ENCODE peak calls at places on chromosomes 6 and 20, in seven cellular contexts. T is breast epithelium, O is heart right ventricle, Z is HCT116, J is PC-3, F is heart left ventricle, P is Peyer's patch. E is an unnamed sample.
A peak's percentile ranks its signal among the peaks of the same experiment; 100 is the strongest.

GRCh38 chr6:14452567-14453527 is 335.3 kb downstream of the CD83 start:
- DNase-seq in T (no peak), O (no peak), Z (no peak), J (no peak), F (no peak), P (no peak), E (no peak)

GRCh38 chr6:3281669-3282460 is 23.1 kb downstream of the PSMG4 start:
- DNase-seq in T (no peak), O (peak; percentile 29), Z (no peak), J (peak; percentile 97), F (no peak), P (peak; percentile 37), E (no peak)

GRCh38 chr20:309841-310644 is 12.7 kb downstream of the ZCCHC3 start:
- DNase-seq in T (peak; percentile 96), O (peak; percentile 99), Z (no peak), J (no peak), F (peak; percentile 98), P (peak; percentile 83), E (peak; percentile 77)

GRCh38 chr6:160124605-160125004 is 3.0 kb downstream of the SLC22A1 start:
- DNase-seq in T (no peak), O (no peak), Z (no peak), J (no peak), F (no peak), P (peak; percentile 26), E (no peak)

GRCh38 chr6:144190593-144190992 is 40.3 kb downstream of the STX11 start:
- DNase-seq in T (no peak), O (peak; percentile 29), Z (no peak), J (peak; percentile 77), F (no peak), P (no peak), E (no peak)

GRCh38 chr6:46473866-46474265 is 17.4 kb downstream of the RCAN2 start:
- DNase-seq in T (no peak), O (no peak), Z (no peak), J (no peak), F (no peak), P (no peak), E (no peak)

GRCh38 chr6:30394139-30394538 is 49.2 kb downstream of the RPP21 start:
- DNase-seq in T (no peak), O (no peak), Z (no peak), J (peak; percentile 11), F (no peak), P (peak; percentile 69), E (no peak)

GRCh38 chr6:112827793-112828192 is 480.7 kb downstream of the RFPL4B start:
- DNase-seq in T (no peak), O (peak; percentile 56), Z (no peak), J (no peak), F (peak; percentile 54), P (no peak), E (no peak)

GRCh38 chr6:113819169-113819830 is 37.8 kb upstream of the MARCKS start:
- DNase-seq in T (no peak), O (no peak), Z (no peak), J (no peak), F (no peak), P (peak; percentile 59), E (no peak)

GRCh38 chr20:49132995-49133451 is 55.1 kb downstream of the STAU1 start:
- DNase-seq in T (no peak), O (peak; percentile 58), Z (peak; percentile 47), J (peak; percentile 90), F (no peak), P (no peak), E (no peak)

GRCh38 chr20:1652104-1652503 is 5.5 kb downstream of the SIRPG start:
- DNase-seq in T (no peak), O (no peak), Z (no peak), J (no peak), F (no peak), P (no peak), E (no peak)

GRCh38 chr6:13012977-13013680 is 296.6 kb downstream of the PHACTR1 start:
- DNase-seq in T (no peak), O (peak; percentile 52), Z (no peak), J (no peak), F (peak; percentile 76), P (no peak), E (peak; percentile 17)

GRCh38 chr6:134170844-134171243 is 118.4 kb upstream of the SLC2A12 start:
- DNase-seq in T (peak; percentile 55), O (no peak), Z (no peak), J (no peak), F (no peak), P (no peak), E (no peak)

GRCh38 chr6:49776444-49776843 is 10.6 kb downstream of the PGK2 start:
- DNase-seq in T (no peak), O (no peak), Z (no peak), J (no peak), F (no peak), P (no peak), E (no peak)

GRCh38 chr20:17505664-17506517 is 25.3 kb downstream of the BFSP1 start:
- DNase-seq in T (no peak), O (no peak), Z (no peak), J (peak; percentile 30), F (no peak), P (no peak), E (no peak)

GRCh38 chr20:48631114-48632016 is 196.4 kb downstream of the PREX1 start:
- DNase-seq in T (no peak), O (no peak), Z (no peak), J (no peak), F (no peak), P (peak; percentile 26), E (no peak)

GRCh38 chr6:45688180-45688579 is 310.4 kb upstream of the SUPT3H start:
- DNase-seq in T (no peak), O (no peak), Z (no peak), J (no peak), F (no peak), P (no peak), E (no peak)

GRCh38 chr20:60187683-60188082 is 229.5 kb downstream of the CDH26 start:
- DNase-seq in T (no peak), O (no peak), Z (no peak), J (no peak), F (no peak), P (no peak), E (no peak)

GRCh38 chr20:61192254-61192950 is 59.7 kb upstream of the CDH4 start:
- DNase-seq in T (no peak), O (no peak), Z (no peak), J (no peak), F (no peak), P (no peak), E (no peak)

GRCh38 chr6:75922226-75922625 is 150.2 kb downstream of the IMPG1 start:
- DNase-seq in T (no peak), O (no peak), Z (no peak), J (peak; percentile 30), F (no peak), P (no peak), E (no peak)

GRCh38 chr6:16681260-16681873 is 79.9 kb downstream of the ATXN1 start:
- DNase-seq in T (no peak), O (no peak), Z (peak; percentile 91), J (peak; percentile 94), F (no peak), P (no peak), E (no peak)

GRCh38 chr20:25021336-25021735 is 28.8 kb upstream of the APMAP start:
- DNase-seq in T (no peak), O (no peak), Z (no peak), J (no peak), F (no peak), P (peak; percentile 41), E (peak; percentile 12)

GRCh38 chr6:111765681-111766523 is 107.3 kb downstream of the FYN start:
- DNase-seq in T (no peak), O (no peak), Z (no peak), J (no peak), F (no peak), P (no peak), E (no peak)

GRCh38 chr6:21999012-21999528 is 297.8 kb downstream of the PRL start:
- DNase-seq in T (no peak), O (peak; percentile 32), Z (no peak), J (no peak), F (no peak), P (no peak), E (no peak)

GRCh38 chr20:34220581-34220980 is 20.6 kb upstream of the ASIP start:
- DNase-seq in T (no peak), O (no peak), Z (no peak), J (peak; percentile 68), F (no peak), P (no peak), E (no peak)

GRCh38 chr6:35425284-35425683 is 26.9 kb upstream of the FANCE start:
- DNase-seq in T (no peak), O (no peak), Z (no peak), J (peak; percentile 74), F (no peak), P (no peak), E (no peak)

DNA sequence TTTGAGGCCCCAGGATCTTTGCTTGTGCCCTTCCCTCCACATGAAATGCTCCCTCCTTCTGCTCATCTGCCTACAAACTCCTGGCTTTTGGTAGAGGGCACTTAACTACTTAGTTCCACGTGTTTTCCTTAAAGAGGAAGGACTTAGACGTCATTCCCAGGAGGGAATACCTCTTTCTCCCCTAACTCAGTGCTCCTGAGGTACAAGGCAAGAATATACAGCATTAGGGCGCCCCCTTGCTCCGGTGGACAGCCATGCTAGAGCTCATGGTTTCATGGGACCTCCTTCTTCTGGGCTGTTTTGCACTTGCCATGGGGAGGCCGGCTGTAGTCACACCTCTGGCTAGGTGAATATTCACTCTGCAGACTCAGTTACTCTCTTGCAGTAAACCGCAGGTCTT is 93.8 kb upstream of the LY86 start:
- DNase-seq in T (no peak), O (peak; percentile 55), Z (peak; percentile 49), J (peak; percentile 54), F (peak; percentile 77), P (no peak), E (peak; percentile 34)
- TF ChIP-seq CTCF in T (no peak), O (peak; percentile 29), Z (peak; percentile 77), J (peak; percentile 75), F (peak; percentile 45), P (no peak), E (no peak)

GRCh38 chr6:51559059-51559458 is 528.4 kb downstream of the PKHD1 start:
- DNase-seq in T (no peak), O (no peak), Z (no peak), J (peak; percentile 69), F (no peak), P (no peak), E (no peak)
- TF ChIP-seq CTCF in T (peak; percentile 34), O (no peak), Z (no peak), J (peak; percentile 90), F (no peak), P (no peak), E (no peak)

GRCh38 chr6:103797738-103798137 is 1062.0 kb downstream of the HACE1 start:
- DNase-seq in T (no peak), O (no peak), Z (no peak), J (peak; percentile 30), F (no peak), P (no peak), E (no peak)
- TF ChIP-seq CTCF in T (no peak), O (no peak), Z (peak; percentile 49), J (peak; percentile 56), F (no peak), P (no peak), E (no peak)

DNA sequence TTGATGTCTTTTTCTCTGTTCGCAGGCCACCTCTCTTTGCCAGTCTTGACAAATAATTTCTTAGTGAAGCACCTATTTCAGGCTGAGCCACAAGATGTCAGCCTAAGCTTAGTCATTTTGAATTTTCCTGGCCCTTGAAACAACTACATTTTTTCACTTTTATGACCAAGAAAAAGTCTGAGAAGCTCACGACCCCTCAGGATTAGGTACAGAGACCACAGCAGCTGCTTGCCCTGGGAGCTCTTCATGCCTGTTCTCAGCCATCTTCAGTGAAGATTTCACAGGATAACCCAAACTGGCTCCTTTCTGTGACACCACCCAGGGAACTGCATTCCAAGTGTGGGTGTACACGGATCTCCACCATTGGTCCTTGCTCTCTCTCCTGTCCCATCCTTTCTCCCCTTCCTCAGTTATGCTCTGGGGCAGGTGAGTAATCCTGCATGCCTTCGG is 38.4 kb upstream of the SPTLC3 start:
- DNase-seq in T (no peak), O (peak; percentile 6), Z (no peak), J (peak; percentile 84), F (no peak), P (no peak), E (no peak)
- TF ChIP-seq CTCF in T (peak; percentile 73), O (no peak), Z (peak; percentile 36), J (peak; percentile 88), F (peak; percentile 62), P (peak; percentile 11), E (no peak)

E was measured in activated B cell treated with CpG ODN at 0.5 μM for 24 hours.